ENCODE peak calls at places on chromosomes 2 and 18, in eight cellular contexts. R, M, I, T, Z, X, J and K are unnamed samples.

GRCh38 chr2:158990397-158991209 is 22.2 kb downstream of the TANC1 start:
- DNase-seq in R (no peak), M (peak), I (peak), T (no peak), Z (no peak), X (no peak), J (peak), K (no peak)

GRCh38 chr2:201558232-201558631 is 85.1 kb downstream of the TMEM237 start:
- DNase-seq in R (no peak), M (no peak), I (no peak), T (no peak), Z (no peak), X (no peak), J (no peak), K (no peak)

GRCh38 chr2:196333397-196333796 is 162.0 kb upstream of the STK17B start:
- DNase-seq in R (no peak), M (no peak), I (no peak), T (no peak), Z (no peak), X (no peak), J (peak), K (no peak)

GRCh38 chr2:144048631-144049060 is 471.3 kb downstream of the ZEB2 start:
- DNase-seq in R (no peak), M (no peak), I (no peak), T (no peak), Z (no peak), X (no peak), J (no peak), K (no peak)

GRCh38 chr2:169828141-169828811 is 1.0 kb downstream of the UBR3 start:
- DNase-seq in R (peak), M (peak), I (no peak), T (peak), Z (peak), X (peak), J (peak), K (peak)

GRCh38 chr2:180184506-180184905 is 177.4 kb upstream of the CWC22 start:
- DNase-seq in R (no peak), M (no peak), I (peak), T (no peak), Z (no peak), X (no peak), J (peak), K (no peak)

GRCh38 chr18:58529714-58530354 is 99.1 kb downstream of the ALPK2 start:
- DNase-seq in R (peak), M (peak), I (no peak), T (peak), Z (peak), X (peak), J (peak), K (peak)

GRCh38 chr2:24912986-24913385 is 7.1 kb downstream of the ADCY3 start:
- DNase-seq in R (no peak), M (no peak), I (no peak), T (no peak), Z (no peak), X (no peak), J (no peak), K (no peak)

GRCh38 chr2:239862613-239863012 is 162.5 kb downstream of the NDUFA10 start:
- DNase-seq in R (no peak), M (no peak), I (no peak), T (no peak), Z (no peak), X (no peak), J (no peak), K (no peak)

GRCh38 chr2:80238692-80239469 is 65.7 kb downstream of the LRRTM1 start:
- DNase-seq in R (no peak), M (peak), I (no peak), T (no peak), Z (peak), X (peak), J (peak), K (no peak)

GRCh38 chr2:175621847-175622246 is 380.2 kb downstream of the LNPK start:
- DNase-seq in R (no peak), M (no peak), I (no peak), T (no peak), Z (no peak), X (no peak), J (no peak), K (no peak)
- TF ChIP-seq CTCF in R (no peak), M (no peak), I (no peak), T (no peak), Z (no peak), X (no peak), J (no peak), K (no peak)

DNA sequence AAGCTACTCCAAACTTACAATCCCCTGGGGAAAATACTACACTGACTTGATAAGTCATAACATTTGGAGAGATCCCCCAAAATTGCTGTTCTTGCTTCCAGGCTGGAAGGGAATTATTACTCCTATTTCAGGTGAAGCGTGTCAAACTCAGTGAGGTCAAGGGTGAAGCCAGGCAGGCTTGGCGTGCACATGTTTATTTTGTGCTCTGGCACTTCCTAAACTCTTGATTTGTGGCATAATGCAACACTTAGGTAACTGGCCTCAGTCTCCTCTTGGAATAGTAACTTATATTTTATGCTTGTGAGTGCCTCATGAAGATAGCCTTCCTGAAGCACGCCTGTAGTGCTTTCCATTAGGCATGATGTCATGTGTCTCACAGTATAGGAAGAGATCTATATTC is 751.2 kb downstream of the CNTNAP5 start:
- DNase-seq in R (no peak), M (no peak), I (no peak), T (no peak), Z (no peak), X (no peak), J (no peak), K (no peak)
- TF ChIP-seq CTCF in R (no peak), M (no peak), I (no peak), T (no peak), Z (no peak), X (no peak), J (no peak), K (no peak)

DNA sequence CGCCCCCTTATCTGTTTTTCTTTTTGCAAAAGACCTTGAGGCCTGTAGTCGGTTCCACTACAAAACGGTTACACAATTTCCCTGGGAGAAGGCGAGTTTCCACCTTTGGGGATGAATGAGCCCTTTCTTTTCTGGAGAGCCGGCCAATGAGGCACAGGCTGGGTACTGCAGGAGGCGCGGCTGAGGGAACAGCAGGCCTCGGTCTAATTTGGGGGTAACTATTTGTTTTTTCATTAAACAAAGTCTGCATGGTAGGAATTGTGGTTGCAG is 129.2 kb downstream of the MYCN start:
- DNase-seq in R (no peak), M (no peak), I (no peak), T (no peak), Z (peak), X (no peak), J (no peak), K (no peak)
- TF ChIP-seq CTCF in R (no peak), M (no peak), I (no peak), T (no peak), Z (no peak), X (no peak), J (no peak), K (no peak)

GRCh38 chr2:152738438-152738837 is 20.0 kb downstream of the ARL6IP6 start:
- DNase-seq in R (no peak), M (no peak), I (no peak), T (no peak), Z (no peak), X (no peak), J (no peak), K (no peak)

GRCh38 chr2:152740743-152741328 is 22.4 kb downstream of the ARL6IP6 start:
- DNase-seq in R (no peak), M (peak), I (no peak), T (no peak), Z (no peak), X (no peak), J (peak), K (no peak)

DNA sequence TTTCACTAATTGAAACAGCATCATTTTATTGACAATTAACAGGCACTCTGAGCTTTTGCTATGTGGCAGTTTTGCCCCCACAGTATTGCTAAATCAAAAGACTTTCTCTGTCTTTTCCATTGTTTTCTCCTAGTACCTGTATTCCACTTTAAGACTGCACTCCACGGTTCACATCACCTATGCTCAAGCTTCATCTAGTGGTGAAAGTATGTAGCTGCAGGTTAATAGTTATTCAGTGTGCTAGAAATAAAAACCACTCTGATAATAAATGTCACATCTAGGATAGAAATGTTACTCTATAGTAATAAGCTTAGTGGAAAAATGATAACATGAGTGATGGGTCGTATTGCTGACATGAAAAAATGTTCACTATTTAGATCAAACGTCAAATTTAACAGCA is 24.6 kb downstream of the ARL6IP6 start:
- DNase-seq in R (no peak), M (no peak), I (no peak), T (no peak), Z (no peak), X (no peak), J (no peak), K (no peak)
- TF ChIP-seq CTCF in R (peak), M (peak), I (peak), T (peak), Z (no peak), X (peak), J (peak), K (no peak)

DNA sequence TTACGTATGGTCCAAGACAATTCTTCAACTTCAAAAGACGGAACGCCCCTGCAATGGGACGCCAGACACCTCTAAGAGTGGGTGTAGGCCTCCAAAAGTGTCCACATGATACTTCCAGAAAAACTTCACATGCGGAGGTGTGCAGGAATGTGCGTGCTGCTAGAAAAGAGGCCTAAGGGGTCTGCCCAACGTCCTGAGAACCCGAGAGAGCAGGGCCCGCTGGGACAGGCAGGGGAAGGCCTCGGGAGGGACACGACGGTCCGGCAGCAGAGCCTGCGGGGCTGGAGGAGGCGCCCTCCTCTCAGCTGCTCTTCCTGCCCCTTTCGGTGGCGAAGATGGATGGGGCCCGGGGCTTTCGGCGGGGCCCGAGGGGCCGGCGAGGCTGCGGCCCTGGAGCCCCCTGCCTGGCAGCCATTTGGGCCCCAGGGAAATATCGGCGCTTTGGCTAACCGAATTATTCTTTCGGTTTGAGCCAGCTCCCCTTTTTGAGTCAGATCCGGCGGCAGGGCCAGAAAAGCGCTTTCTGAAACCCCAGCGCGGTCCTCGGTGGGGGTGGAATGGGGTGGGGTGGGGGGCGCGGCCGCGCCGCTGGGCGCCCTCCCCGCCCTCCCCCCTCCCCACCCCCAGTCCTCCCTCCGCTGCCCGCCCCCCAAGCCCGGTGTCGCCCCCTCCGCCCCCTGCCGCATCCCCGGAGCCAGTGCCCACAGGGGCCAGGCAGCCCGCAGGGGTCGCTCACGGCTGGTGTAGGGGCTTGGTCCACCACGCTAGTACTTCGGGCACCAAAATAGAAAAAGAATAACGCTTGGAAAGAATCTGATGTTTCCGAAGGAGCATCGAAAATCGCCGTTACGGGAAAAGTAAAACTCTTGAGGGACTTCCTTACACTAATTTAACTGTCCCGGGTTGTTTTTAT is 9.2 kb upstream of the ARID5A start:
- DNase-seq in R (no peak), M (no peak), I (no peak), T (no peak), Z (no peak), X (no peak), J (peak), K (peak)
- TF ChIP-seq CTCF in R (peak), M (peak), I (peak), T (peak), Z (no peak), X (peak), J (peak), K (no peak)

GRCh38 chr2:132911726-132912724 is 242.0 kb upstream of the LYPD1 start:
- DNase-seq in R (peak), M (no peak), I (no peak), T (no peak), Z (no peak), X (no peak), J (peak), K (no peak)
- TF ChIP-seq CTCF in R (no peak), M (peak), I (no peak), T (no peak), Z (no peak), X (no peak), J (peak), K (no peak)